ENCODE peak calls at places on chromosomes 3 and 15, in six cellular contexts. C is ovary, Z is left lung, J is caudate nucleus, A is fibroblast of lung, R is dorsolateral prefrontal cortex. O is an unnamed sample.

GRCh38 chr3:172131746-172132145 is 92.4 kb downstream of the FNDC3B start:
- DNase-seq in C (no peak), A (no peak), R (no peak), Z (no peak), J (no peak), O (no peak)

GRCh38 chr3:3015472-3016089 is 94.6 kb downstream of the IL5RA start:
- DNase-seq in R (no peak), Z (no peak), J (no peak), A (peak), C (no peak), O (no peak)

GRCh38 chr3:25045291-25045690 is 382.8 kb upstream of the RARB start:
- DNase-seq in R (no peak), Z (no peak), C (no peak), A (peak), J (peak), O (no peak)

GRCh38 chr3:108713801-108714200 is 43.4 kb downstream of the RETNLB start:
- DNase-seq in A (no peak), C (no peak), J (no peak), Z (no peak), R (no peak), O (no peak)

GRCh38 chr3:172512363-172512762 is 10.9 kb downstream of the TNFSF10 start:
- DNase-seq in R (no peak), A (no peak), Z (peak), J (no peak), C (no peak), O (no peak)

GRCh38 chr15:28106294-28107110 is 7.4 kb upstream of the OCA2 start:
- DNase-seq in A (no peak), R (no peak), C (no peak), Z (peak), J (peak), O (peak)

GRCh38 chr3:22988566-22988965 is 214.6 kb upstream of the UBE2E2 start:
- DNase-seq in Z (no peak), C (no peak), A (no peak), R (no peak), J (no peak), O (no peak)

GRCh38 chr15:73375755-73376305 is 7.1 kb upstream of the HCN4 start:
- DNase-seq in C (no peak), R (no peak), J (no peak), A (no peak), Z (no peak), O (no peak)

GRCh38 chr15:39613861-39614260 is 33.0 kb downstream of the THBS1 start:
- DNase-seq in R (no peak), Z (no peak), A (no peak), C (no peak), J (no peak), O (no peak)

GRCh38 chr15:36571301-36571700 is 8.1 kb upstream of the CDIN1 start:
- DNase-seq in A (no peak), C (no peak), R (no peak), J (no peak), Z (no peak), O (no peak)

GRCh38 chr15:67189326-67190051 is 65.0 kb downstream of the AAGAB start:
- DNase-seq in J (no peak), C (peak), R (no peak), Z (no peak), A (no peak), O (no peak)

GRCh38 chr15:58444056-58444455 is 12.3 kb downstream of the LIPC start:
- DNase-seq in J (no peak), Z (no peak), A (no peak), C (no peak), R (no peak), O (no peak)

GRCh38 chr15:71543413-71543812 is 266.9 kb upstream of the NR2E3 start:
- DNase-seq in R (no peak), C (no peak), J (no peak), Z (no peak), A (no peak), O (no peak)

GRCh38 chr15:92655178-92655995 is at the start of gene FAM174B:
- DNase-seq in A (peak), J (no peak), R (peak), Z (peak), C (peak), O (no peak)
- H3K27ac ChIP-seq in A (no peak), J (no peak), R (peak), Z (peak), C (peak), O (no peak)

GRCh38 chr3:46298871-46299607 is 54.9 kb upstream of the CCR2 start:
- DNase-seq in C (no peak), J (no peak), A (no peak), R (no peak), Z (no peak), O (no peak)
- H3K27ac ChIP-seq in C (no peak), J (no peak), A (no peak), R (no peak), Z (peak), O (no peak)

DNA sequence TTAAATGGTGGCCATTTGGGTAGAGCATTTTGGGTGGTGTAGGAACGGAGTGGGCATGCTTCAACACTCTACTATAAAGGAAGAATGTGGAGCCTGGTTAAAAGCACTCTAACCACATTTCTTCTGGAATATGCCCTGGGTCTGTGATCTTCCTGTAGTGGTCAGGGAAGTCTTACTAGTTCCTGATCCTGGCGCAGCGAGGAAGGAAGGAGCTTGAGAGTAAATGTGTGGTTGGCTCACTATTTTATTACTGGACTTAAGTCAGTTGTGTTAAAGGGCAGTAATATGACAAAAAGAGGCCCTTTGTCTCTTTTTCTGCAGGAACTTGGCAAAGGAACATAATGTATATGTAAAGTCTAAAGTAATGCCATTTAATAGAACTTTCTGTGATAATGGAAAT is 197.6 kb upstream of the ZPLD1 start:
- DNase-seq in J (no peak), A (no peak), Z (no peak), C (no peak), R (no peak), O (no peak)
- H3K27ac ChIP-seq in J (no peak), A (no peak), Z (no peak), C (no peak), R (no peak), O (no peak)

GRCh38 chr3:119627461-119627860 is 29.8 kb downstream of the PLA1A start:
- DNase-seq in J (no peak), C (peak), A (no peak), Z (peak), R (no peak), O (no peak)
- H3K27ac ChIP-seq in J (no peak), C (peak), A (no peak), Z (peak), R (no peak), O (no peak)

GRCh38 chr3:135197856-135198255 is 402.8 kb downstream of the EPHB1 start:
- DNase-seq in C (no peak), A (no peak), J (no peak), Z (no peak), R (no peak), O (no peak)
- H3K27ac ChIP-seq in C (no peak), A (no peak), J (no peak), Z (no peak), R (no peak), O (no peak)

GRCh38 chr15:70321106-70321809 is 223.5 kb upstream of the TLE3 start:
- DNase-seq in Z (no peak), A (peak), J (no peak), C (no peak), R (no peak), O (no peak)

GRCh38 chr15:70320077-70320830 is 222.5 kb upstream of the TLE3 start:
- DNase-seq in Z (no peak), J (no peak), R (no peak), C (no peak), A (no peak), O (no peak)

GRCh38 chr15:70318594-70318993 is 220.9 kb upstream of the TLE3 start:
- DNase-seq in C (no peak), Z (no peak), A (no peak), J (no peak), R (no peak), O (no peak)

GRCh38 chr15:70319466-70319865 is 221.7 kb upstream of the TLE3 start:
- DNase-seq in J (no peak), C (no peak), Z (no peak), R (no peak), A (no peak), O (no peak)

DNA sequence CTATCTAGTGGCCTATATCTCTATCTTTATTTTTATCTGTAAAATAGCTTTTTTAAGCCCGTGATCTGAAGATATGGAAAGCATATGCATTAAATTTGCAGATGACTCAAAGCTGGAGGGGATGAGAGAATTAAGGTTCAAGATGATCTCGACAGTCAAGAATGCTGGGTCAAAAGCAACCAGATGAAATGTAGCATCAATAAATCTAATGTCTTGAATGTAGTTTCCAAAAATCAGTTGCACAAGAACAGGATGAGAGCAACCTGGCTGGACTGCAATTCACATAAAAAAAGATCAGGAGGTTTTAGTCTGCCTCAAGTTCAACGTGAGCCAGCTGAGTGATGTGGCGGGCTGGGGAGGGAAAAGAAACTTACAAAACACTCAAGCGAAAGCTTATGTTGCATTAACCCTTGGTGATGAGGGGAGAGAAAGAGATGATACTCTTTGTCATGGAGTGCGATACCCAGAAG is 221.3 kb upstream of the TLE3 start:
- DNase-seq in C (no peak), R (no peak), A (peak), J (no peak), Z (no peak), O (no peak)
- H3K27ac ChIP-seq in C (no peak), R (no peak), A (peak), J (no peak), Z (no peak), O (peak)

DNA sequence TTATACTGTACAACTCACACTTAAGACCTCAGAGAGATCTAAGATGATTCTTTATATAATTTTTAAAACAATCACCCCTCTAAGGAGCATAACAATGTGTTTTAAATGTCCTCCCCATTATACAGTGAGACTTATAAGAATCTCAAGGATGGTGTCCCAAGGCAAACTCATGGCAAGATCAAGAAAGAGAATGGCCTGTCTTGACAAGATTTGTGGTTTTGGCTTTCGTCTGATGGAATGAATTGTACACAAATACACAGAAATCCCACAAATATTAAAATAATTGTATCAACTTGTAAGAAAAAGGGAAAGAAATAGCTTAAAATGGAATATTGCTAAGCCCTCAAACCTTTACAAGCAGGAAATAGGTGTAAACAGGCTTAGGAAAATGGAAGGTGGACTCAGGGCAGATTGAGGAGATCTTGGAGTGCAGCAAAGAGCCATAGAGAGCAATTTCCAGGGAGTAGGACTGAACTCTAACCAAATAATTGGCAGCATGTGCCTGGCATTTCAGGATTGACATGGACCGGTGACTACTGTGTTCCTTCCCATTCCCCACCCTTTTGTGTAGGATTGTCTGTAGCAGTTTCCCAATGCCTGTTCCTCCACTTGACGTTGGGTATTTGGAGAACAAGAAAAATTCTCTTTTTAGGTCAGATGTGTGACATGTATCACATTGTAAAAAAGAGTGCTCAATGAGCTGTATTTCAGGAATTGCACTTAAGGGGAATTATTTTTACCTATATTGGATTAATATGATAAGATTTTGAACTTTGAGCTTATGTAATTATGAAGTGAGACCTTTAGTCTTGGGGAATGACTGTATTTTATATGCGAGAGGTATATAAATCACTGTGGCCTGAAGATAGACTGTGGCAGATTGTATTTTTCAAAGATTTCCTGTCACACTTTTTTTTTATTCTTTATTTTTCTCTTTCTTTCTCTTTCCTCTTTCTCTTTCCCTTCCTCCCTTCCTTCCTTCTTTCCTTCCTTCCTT is 317.8 kb upstream of the SLITRK3 start:
- DNase-seq in C (no peak), R (no peak), A (no peak), Z (no peak), J (no peak), O (no peak)
- H3K27ac ChIP-seq in C (no peak), R (no peak), A (no peak), Z (no peak), J (no peak), O (no peak)

DNA sequence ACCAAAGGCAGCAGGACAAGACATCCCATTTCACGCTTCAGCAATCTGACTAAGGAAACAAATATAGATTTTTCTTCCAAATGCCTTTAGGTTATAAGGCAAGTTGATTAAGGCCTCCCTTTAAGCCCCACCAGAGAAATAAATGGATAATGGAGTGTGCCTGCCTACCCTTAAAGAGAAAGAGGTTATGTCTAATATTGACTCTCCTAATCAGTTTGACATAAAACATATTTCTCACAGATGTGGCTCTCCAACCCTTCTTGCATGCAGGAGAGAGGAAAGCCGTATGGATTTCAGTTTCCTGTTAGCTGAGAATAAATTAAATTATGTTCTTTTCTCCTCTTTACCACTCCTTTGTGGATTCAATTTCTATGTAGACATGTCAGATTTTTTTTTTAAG is 355.5 kb upstream of the SLCO3A1 start:
- DNase-seq in Z (no peak), A (no peak), J (no peak), R (no peak), C (no peak), O (no peak)
- H3K27ac ChIP-seq in Z (no peak), A (no peak), J (no peak), R (no peak), C (no peak), O (no peak)

DNA sequence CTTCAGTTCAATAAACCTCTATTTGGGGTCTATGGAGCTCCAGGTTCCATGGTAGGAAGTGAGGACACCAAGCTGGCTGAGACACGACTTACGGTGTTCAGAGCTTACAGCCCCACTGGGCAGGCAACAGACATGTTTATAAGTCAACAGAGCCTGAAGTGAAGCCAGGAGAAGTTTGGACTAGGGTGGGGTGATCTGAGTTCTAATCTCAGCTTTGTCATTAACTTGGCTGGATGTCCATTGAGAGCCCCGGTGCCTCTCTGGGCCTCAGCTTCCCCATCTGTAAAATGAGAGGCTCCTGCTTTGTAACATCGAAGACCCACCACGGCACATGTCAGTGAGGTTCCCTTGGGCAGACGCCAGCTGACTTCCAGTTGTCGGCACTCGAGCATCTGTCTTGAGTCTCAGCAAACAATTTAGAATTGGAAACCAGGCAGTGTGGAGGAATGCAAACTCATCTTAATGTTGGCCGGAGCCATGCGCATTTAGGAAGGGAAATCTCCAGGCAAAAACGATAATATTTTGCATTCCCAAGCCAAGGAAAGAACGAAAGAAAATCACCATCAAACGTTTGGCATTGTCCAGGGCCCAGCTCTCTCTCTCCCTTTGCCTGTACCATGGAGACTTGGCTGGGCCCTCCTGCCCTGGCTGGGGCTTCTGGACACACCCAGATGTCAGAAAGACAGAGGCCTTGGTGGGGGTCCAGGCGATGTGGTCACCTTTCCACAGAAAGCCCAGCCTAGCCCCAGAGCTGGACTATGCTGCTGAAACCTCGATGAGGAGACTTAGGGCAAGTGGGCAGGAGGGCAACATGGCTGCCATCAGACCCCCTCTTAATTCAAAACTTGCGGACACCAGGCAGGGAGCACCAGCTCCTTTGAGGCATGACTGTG is 18.4 kb downstream of the ITGA11 start:
- DNase-seq in A (no peak), R (no peak), C (peak), J (no peak), Z (no peak), O (peak)
- H3K27ac ChIP-seq in A (no peak), R (no peak), C (no peak), J (no peak), Z (no peak), O (no peak)

DNA sequence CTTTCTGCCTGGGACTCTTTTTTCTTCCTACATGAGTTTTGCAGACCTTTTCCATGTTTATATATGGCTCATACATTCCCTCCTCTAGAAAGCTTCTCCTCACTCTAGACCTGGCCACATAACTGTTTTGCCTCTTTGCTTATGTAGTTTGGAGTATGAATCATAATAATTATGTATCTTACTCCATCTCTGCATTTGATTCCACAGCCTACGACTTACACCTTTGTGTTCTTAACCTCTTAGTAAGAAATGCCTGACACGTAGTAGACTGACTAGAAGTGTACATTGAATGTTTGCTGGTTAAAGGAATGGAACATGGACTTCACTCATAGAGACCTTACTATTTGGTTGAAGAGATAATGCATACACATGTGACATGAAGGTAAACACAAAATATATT is 56.4 kb downstream of the MBNL1 start:
- DNase-seq in R (no peak), Z (no peak), A (no peak), J (no peak), C (no peak), O (no peak)
- H3K27ac ChIP-seq in R (no peak), Z (no peak), A (no peak), J (no peak), C (no peak), O (no peak)